ENCODE peak calls at places on chromosomes 12 and 14, in seven cellular contexts. One of them, this sample, is unnamed.

GRCh38 chr14:104973215-104974145 is 4.7 kb downstream of the AHNAK2 start:
- DNase-seq in AG08395: peak
- DNase-seq in left ventricle myocardium inferior: peak
- DNase-seq in mucosa of gallbladder: peak
- DNase-seq in HTR-8/SVneo: peak
- DNase-seq in astrocyte of the cerebellum: peak
- DNase-seq in SK-N-DZ: no peak
- DNase-seq in this sample: peak

GRCh38 chr14:22848391-22849164 is 12.2 kb downstream of the MMP14 start:
- DNase-seq in mucosa of gallbladder: peak
- DNase-seq in HTR-8/SVneo: no peak
- DNase-seq in SK-N-DZ: no peak
- DNase-seq in left ventricle myocardium inferior: peak
- DNase-seq in astrocyte of the cerebellum: peak
- DNase-seq in AG08395: peak
- DNase-seq in this sample: peak

GRCh38 chr12:79252358-79253075 is 387.9 kb downstream of the SYT1 start:
- DNase-seq in left ventricle myocardium inferior: no peak
- DNase-seq in astrocyte of the cerebellum: no peak
- DNase-seq in mucosa of gallbladder: no peak
- DNase-seq in AG08395: no peak
- DNase-seq in HTR-8/SVneo: no peak
- DNase-seq in SK-N-DZ: no peak
- DNase-seq in this sample: no peak

GRCh38 chr12:98645572-98646067 is 530 bp downstream of the APAF1 start:
- DNase-seq in AG08395: no peak
- DNase-seq in mucosa of gallbladder: peak
- DNase-seq in SK-N-DZ: peak
- DNase-seq in left ventricle myocardium inferior: no peak
- DNase-seq in HTR-8/SVneo: peak
- DNase-seq in astrocyte of the cerebellum: no peak
- DNase-seq in this sample: peak

GRCh38 chr14:55062517-55063351 is 11.3 kb downstream of the MAPK1IP1L start:
- DNase-seq in left ventricle myocardium inferior: peak
- DNase-seq in AG08395: no peak
- DNase-seq in astrocyte of the cerebellum: peak
- DNase-seq in SK-N-DZ: no peak
- DNase-seq in mucosa of gallbladder: no peak
- DNase-seq in HTR-8/SVneo: no peak
- DNase-seq in this sample: no peak

GRCh38 chr14:103045387-103045869 is 11.9 kb downstream of the CDC42BPB start:
- DNase-seq in HTR-8/SVneo: no peak
- DNase-seq in AG08395: no peak
- DNase-seq in SK-N-DZ: no peak
- DNase-seq in left ventricle myocardium inferior: no peak
- DNase-seq in astrocyte of the cerebellum: no peak
- DNase-seq in mucosa of gallbladder: no peak
- DNase-seq in this sample: no peak

GRCh38 chr12:40263616-40264409 is 39.0 kb downstream of the LRRK2 start:
- DNase-seq in HTR-8/SVneo: no peak
- DNase-seq in mucosa of gallbladder: no peak
- DNase-seq in AG08395: no peak
- DNase-seq in astrocyte of the cerebellum: no peak
- DNase-seq in left ventricle myocardium inferior: no peak
- DNase-seq in SK-N-DZ: no peak
- DNase-seq in this sample: no peak

GRCh38 chr14:31188744-31189143 is 18.8 kb downstream of the HECTD1 start:
- DNase-seq in HTR-8/SVneo: no peak
- DNase-seq in SK-N-DZ: no peak
- DNase-seq in left ventricle myocardium inferior: no peak
- DNase-seq in astrocyte of the cerebellum: no peak
- DNase-seq in AG08395: no peak
- DNase-seq in mucosa of gallbladder: no peak
- DNase-seq in this sample: no peak

GRCh38 chr14:34252227-34252626 is 209.8 kb downstream of the SPTSSA start:
- DNase-seq in SK-N-DZ: no peak
- DNase-seq in astrocyte of the cerebellum: no peak
- DNase-seq in left ventricle myocardium inferior: no peak
- DNase-seq in HTR-8/SVneo: no peak
- DNase-seq in AG08395: no peak
- DNase-seq in mucosa of gallbladder: no peak
- DNase-seq in this sample: no peak

GRCh38 chr12:50073712-50074111 is 11.4 kb upstream of the SMARCD1 start:
- DNase-seq in astrocyte of the cerebellum: no peak
- DNase-seq in HTR-8/SVneo: no peak
- DNase-seq in left ventricle myocardium inferior: no peak
- DNase-seq in AG08395: no peak
- DNase-seq in mucosa of gallbladder: no peak
- DNase-seq in SK-N-DZ: no peak
- DNase-seq in this sample: no peak

GRCh38 chr12:99879439-99879838 is 105.3 kb downstream of the ANKS1B start:
- DNase-seq in astrocyte of the cerebellum: no peak
- DNase-seq in SK-N-DZ: no peak
- DNase-seq in HTR-8/SVneo: no peak
- DNase-seq in mucosa of gallbladder: no peak
- DNase-seq in AG08395: no peak
- DNase-seq in left ventricle myocardium inferior: no peak
- DNase-seq in this sample: no peak

GRCh38 chr12:93722757-93723567 is 45.8 kb downstream of the CRADD start:
- DNase-seq in astrocyte of the cerebellum: no peak
- DNase-seq in HTR-8/SVneo: no peak
- DNase-seq in left ventricle myocardium inferior: no peak
- DNase-seq in AG08395: no peak
- DNase-seq in mucosa of gallbladder: no peak
- DNase-seq in SK-N-DZ: no peak
- DNase-seq in this sample: no peak

GRCh38 chr14:91281346-91281745 is 36.8 kb upstream of the GPR68 start:
- DNase-seq in SK-N-DZ: no peak
- DNase-seq in HTR-8/SVneo: peak
- DNase-seq in astrocyte of the cerebellum: no peak
- DNase-seq in AG08395: peak
- DNase-seq in left ventricle myocardium inferior: no peak
- DNase-seq in mucosa of gallbladder: no peak
- DNase-seq in this sample: no peak